ENCODE peak calls at places on chromosome X, in five cellular contexts. L, P, I, D and M are unnamed samples.

GRCh38 chrX:74351760-74352159 is 47.8 kb downstream of the ZCCHC13 start:
- DNase-seq in P (no peak), I (no peak), L (peak), D (no peak), M (no peak)

GRCh38 chrX:141652315-141652714 is 46.2 kb downstream of the SPANXD start:
- DNase-seq in P (no peak), I (no peak), L (peak), D (no peak), M (peak)

GRCh38 chrX:47217121-47217851 is 1.2 kb upstream of the CDK16 start:
- DNase-seq in D (no peak), I (no peak), L (peak), P (no peak), M (peak)

GRCh38 chrX:136130931-136131843 is 16.1 kb upstream of the FHL1 start:
- DNase-seq in D (no peak), I (no peak), L (peak), P (peak), M (peak)

GRCh38 chrX:114841051-114841450 is 176.4 kb downstream of the IL13RA2 start:
- DNase-seq in L (peak), P (peak), I (no peak), D (no peak), M (no peak)

GRCh38 chrX:120287513-120288112 is 23.6 kb downstream of the TMEM255A start:
- DNase-seq in D (no peak), P (no peak), I (no peak), L (no peak), M (no peak)

GRCh38 chrX:78029663-78030062 is 60.2 kb upstream of the PGAM4 start:
- DNase-seq in L (peak), I (no peak), P (peak), D (no peak), M (peak)

GRCh38 chrX:27842867-27843266 is 35.1 kb downstream of the MAGEB10 start:
- DNase-seq in D (no peak), P (no peak), I (no peak), L (no peak), M (no peak)

GRCh38 chrX:47560179-47560830 is 700 bp upstream of the ARAF start:
- DNase-seq in D (no peak), I (no peak), L (no peak), P (no peak), M (no peak)

GRCh38 chrX:121876316-121876715 is 828.9 kb downstream of the GLUD2 start:
- DNase-seq in D (no peak), I (no peak), P (peak), L (peak), M (peak)

GRCh38 chrX:18886005-18886343 is 97.9 kb downstream of the PHKA2 start:
- DNase-seq in P (no peak), D (no peak), I (no peak), L (no peak), M (no peak)

GRCh38 chrX:71941771-71942170 is 31.1 kb downstream of the NHSL2 start:
- DNase-seq in P (no peak), D (no peak), I (no peak), L (peak), M (peak)

GRCh38 chrX:141619336-141619735 is 29.8 kb downstream of the SPANXA2 start:
- DNase-seq in P (no peak), I (no peak), L (no peak), D (no peak), M (peak)

GRCh38 chrX:70498129-70498528 is 53.5 kb downstream of the DLG3 start:
- DNase-seq in D (no peak), L (no peak), I (no peak), P (no peak), M (no peak)

GRCh38 chrX:14865201-14865600 is 7.7 kb downstream of the FANCB start:
- DNase-seq in D (no peak), P (peak), I (no peak), L (no peak), M (peak)

GRCh38 chrX:100654256-100654655 is 10.3 kb downstream of the SRPX2 start:
- DNase-seq in P (no peak), L (peak), D (no peak), I (no peak), M (no peak)

GRCh38 chrX:334971-335757 is 16.6 kb upstream of the GTPBP6 start:
- DNase-seq in I (no peak), D (peak), P (no peak), L (no peak), M (no peak)

GRCh38 chrX:126064901-126065541 is 101.1 kb downstream of the DCAF12L2 start:
- DNase-seq in I (no peak), P (no peak), L (no peak), D (no peak), M (no peak)

GRCh38 chrX:68432648-68433047 is 647 bp downstream of the OPHN1 start:
- DNase-seq in D (no peak), P (no peak), I (no peak), L (no peak), M (peak)

DNA sequence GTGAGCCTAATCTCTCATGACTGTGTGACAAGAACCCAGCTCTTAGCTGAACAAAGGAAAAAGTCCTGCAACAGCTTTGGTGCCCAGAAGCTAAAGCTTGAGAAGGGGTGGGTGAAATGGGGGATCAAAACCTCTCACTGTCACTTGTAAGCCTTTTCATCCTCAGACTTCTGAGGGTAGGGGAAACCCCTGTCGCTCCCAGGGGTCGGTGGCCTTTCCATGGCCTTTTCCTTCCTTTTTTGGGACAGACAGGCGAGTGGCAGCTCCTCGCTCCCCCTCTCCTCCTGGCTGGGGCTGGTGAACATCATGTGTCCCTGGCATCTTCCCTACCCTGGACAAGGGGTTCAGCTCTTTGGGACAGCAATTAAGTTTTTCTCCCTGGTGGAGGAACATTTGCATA is 78.2 kb downstream of the FAM47A start:
- DNase-seq in D (no peak), L (no peak), I (no peak), P (no peak), M (no peak)
- H3K4me3 ChIP-seq in D (no peak), L (no peak), I (no peak), P (no peak), M (no peak)

GRCh38 chrX:155535866-155536265 is 76.9 kb downstream of the TMLHE start:
- DNase-seq in I (no peak), P (no peak), L (peak), D (no peak), M (no peak)

DNA sequence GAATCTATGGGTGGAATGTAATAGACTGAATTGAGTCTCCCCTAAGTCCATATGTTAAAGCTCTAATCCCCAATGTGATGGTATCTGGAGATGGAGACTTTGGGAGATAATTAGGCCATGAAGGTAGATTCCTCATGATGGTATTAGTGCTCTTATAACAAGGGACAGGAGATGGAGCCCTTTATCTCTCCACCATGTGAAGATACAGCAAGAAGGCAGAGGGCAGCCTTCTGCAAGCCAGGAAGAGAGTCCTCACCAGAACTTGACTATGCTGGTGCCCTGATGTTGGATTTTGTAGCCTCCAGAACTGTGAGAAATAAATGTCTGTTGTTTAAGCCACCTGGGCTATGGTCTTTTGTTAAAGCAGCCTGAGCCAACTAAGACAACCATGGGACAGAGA is 76.4 kb upstream of the F8A3 start:
- DNase-seq in L (no peak), I (no peak), D (no peak), P (no peak), M (no peak)
- TF ChIP-seq CTCF in L (no peak), I (no peak), D (no peak), P (no peak), M (no peak)

GRCh38 chrX:110004210-110004609 is 1.3 kb downstream of the TMEM164 start:
- DNase-seq in D (peak), L (peak), P (no peak), I (no peak), M (no peak)
- H3K4me3 ChIP-seq in D (no peak), L (peak), P (no peak), I (no peak), M (no peak)

DNA sequence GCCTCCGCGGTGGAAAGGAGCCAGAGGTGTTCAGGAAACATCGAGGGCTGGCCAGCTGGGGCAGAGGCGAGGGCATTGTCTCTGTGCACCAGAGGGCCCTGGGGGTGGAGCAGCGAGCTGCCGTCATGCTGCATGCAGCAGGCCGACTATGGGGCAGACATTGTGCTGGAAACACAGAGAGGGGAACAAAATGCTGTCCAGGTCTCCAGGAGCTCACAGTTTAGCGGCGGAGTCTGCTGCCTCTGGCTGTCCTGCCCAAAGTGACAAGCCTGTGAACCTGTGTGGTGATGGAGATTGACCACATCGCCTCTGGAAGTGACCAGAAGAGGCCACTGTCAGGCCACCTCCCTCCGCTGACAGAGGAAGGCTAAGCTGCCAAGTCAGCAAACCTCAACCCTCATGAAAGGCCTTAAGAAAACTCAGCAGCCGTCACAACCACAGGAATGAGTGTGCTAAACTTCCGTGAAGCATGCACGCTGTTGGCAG is 20.1 kb upstream of the SASH3 start:
- DNase-seq in L (peak), P (peak), D (peak), I (peak), M (peak)
- TF ChIP-seq CTCF in L (no peak), P (peak), D (peak), I (no peak), M (no peak)